ENCODE peak calls at places on chromosomes 6 and 20, in ten cellular contexts. One of them, this sample, is unnamed.

GRCh38 chr6:142763205-142763604 is 181.8 kb downstream of the HIVEP2 start:
- DNase-seq in mesothelial cell of epicardium: no peak
- DNase-seq in AG09319: no peak
- DNase-seq in GM20000: no peak
- DNase-seq in A549: no peak
- DNase-seq in fibroblast of pulmonary artery: peak
- DNase-seq in IMR-90: peak
- DNase-seq in ovary: no peak
- DNase-seq in BJ: no peak
- DNase-seq in brain microvascular endothelial cell: no peak
- DNase-seq in this sample: no peak

GRCh38 chr20:54525906-54526596 is 50.7 kb downstream of the DOK5 start:
- DNase-seq in mesothelial cell of epicardium: no peak
- DNase-seq in AG09319: no peak
- DNase-seq in GM20000: no peak
- DNase-seq in A549: no peak
- DNase-seq in fibroblast of pulmonary artery: peak
- DNase-seq in IMR-90: no peak
- DNase-seq in ovary: no peak
- DNase-seq in BJ: no peak
- DNase-seq in brain microvascular endothelial cell: no peak
- DNase-seq in this sample: no peak

GRCh38 chr6:154356690-154357089 is at the start of gene IPCEF1:
- DNase-seq in mesothelial cell of epicardium: no peak
- DNase-seq in AG09319: no peak
- DNase-seq in GM20000: no peak
- DNase-seq in A549: no peak
- DNase-seq in fibroblast of pulmonary artery: no peak
- DNase-seq in IMR-90: no peak
- DNase-seq in ovary: no peak
- DNase-seq in BJ: no peak
- DNase-seq in brain microvascular endothelial cell: no peak
- DNase-seq in this sample: no peak

GRCh38 chr6:45432944-45433343 is 55.2 kb upstream of the SUPT3H start:
- DNase-seq in mesothelial cell of epicardium: no peak
- DNase-seq in AG09319: no peak
- DNase-seq in GM20000: no peak
- DNase-seq in A549: no peak
- DNase-seq in fibroblast of pulmonary artery: peak
- DNase-seq in IMR-90: peak
- DNase-seq in ovary: no peak
- DNase-seq in BJ: no peak
- DNase-seq in brain microvascular endothelial cell: no peak
- DNase-seq in this sample: no peak

GRCh38 chr6:151885234-151885633 is 77.8 kb downstream of the ESR1 start:
- DNase-seq in mesothelial cell of epicardium: no peak
- DNase-seq in AG09319: no peak
- DNase-seq in GM20000: no peak
- DNase-seq in A549: no peak
- DNase-seq in fibroblast of pulmonary artery: no peak
- DNase-seq in IMR-90: no peak
- DNase-seq in ovary: no peak
- DNase-seq in BJ: no peak
- DNase-seq in brain microvascular endothelial cell: no peak
- DNase-seq in this sample: no peak

GRCh38 chr6:148430897-148431296 is 88.3 kb downstream of the SASH1 start:
- DNase-seq in mesothelial cell of epicardium: no peak
- DNase-seq in AG09319: no peak
- DNase-seq in GM20000: no peak
- DNase-seq in A549: no peak
- DNase-seq in fibroblast of pulmonary artery: no peak
- DNase-seq in IMR-90: no peak
- DNase-seq in ovary: no peak
- DNase-seq in BJ: no peak
- DNase-seq in brain microvascular endothelial cell: no peak
- DNase-seq in this sample: no peak

GRCh38 chr6:139891471-139891870 is 517.0 kb upstream of the CITED2 start:
- DNase-seq in mesothelial cell of epicardium: no peak
- DNase-seq in AG09319: no peak
- DNase-seq in GM20000: no peak
- DNase-seq in A549: no peak
- DNase-seq in fibroblast of pulmonary artery: no peak
- DNase-seq in IMR-90: peak
- DNase-seq in ovary: no peak
- DNase-seq in BJ: no peak
- DNase-seq in brain microvascular endothelial cell: peak
- DNase-seq in this sample: no peak

GRCh38 chr20:62320581-62321354 is 18.0 kb downstream of the ADRM1 start:
- DNase-seq in mesothelial cell of epicardium: no peak
- DNase-seq in AG09319: no peak
- DNase-seq in GM20000: no peak
- DNase-seq in A549: peak
- DNase-seq in fibroblast of pulmonary artery: no peak
- DNase-seq in IMR-90: no peak
- DNase-seq in ovary: no peak
- DNase-seq in BJ: no peak
- DNase-seq in brain microvascular endothelial cell: no peak
- DNase-seq in this sample: no peak

GRCh38 chr6:73043446-73043845 is 181.8 kb downstream of the KHDC1L start:
- DNase-seq in mesothelial cell of epicardium: no peak
- DNase-seq in AG09319: no peak
- DNase-seq in GM20000: no peak
- DNase-seq in A549: no peak
- DNase-seq in fibroblast of pulmonary artery: no peak
- DNase-seq in IMR-90: no peak
- DNase-seq in ovary: no peak
- DNase-seq in BJ: no peak
- DNase-seq in brain microvascular endothelial cell: no peak
- DNase-seq in this sample: no peak

GRCh38 chr6:73049971-73050594 is 175.2 kb downstream of the KHDC1L start:
- DNase-seq in mesothelial cell of epicardium: no peak
- DNase-seq in AG09319: no peak
- DNase-seq in GM20000: no peak
- DNase-seq in A549: no peak
- DNase-seq in fibroblast of pulmonary artery: no peak
- DNase-seq in IMR-90: no peak
- DNase-seq in ovary: no peak
- DNase-seq in BJ: no peak
- DNase-seq in brain microvascular endothelial cell: no peak
- DNase-seq in this sample: no peak

GRCh38 chr6:73042892-73043291 is 182.4 kb downstream of the KHDC1L start:
- DNase-seq in mesothelial cell of epicardium: no peak
- DNase-seq in AG09319: no peak
- DNase-seq in GM20000: no peak
- DNase-seq in A549: no peak
- DNase-seq in fibroblast of pulmonary artery: peak
- DNase-seq in IMR-90: no peak
- DNase-seq in ovary: no peak
- DNase-seq in BJ: no peak
- DNase-seq in brain microvascular endothelial cell: no peak
- DNase-seq in this sample: no peak

GRCh38 chr6:73047801-73048200 is 177.5 kb downstream of the KHDC1L start:
- DNase-seq in mesothelial cell of epicardium: no peak
- DNase-seq in AG09319: no peak
- DNase-seq in GM20000: no peak
- DNase-seq in A549: no peak
- DNase-seq in fibroblast of pulmonary artery: no peak
- DNase-seq in IMR-90: no peak
- DNase-seq in ovary: no peak
- DNase-seq in BJ: no peak
- DNase-seq in brain microvascular endothelial cell: no peak
- DNase-seq in this sample: no peak

DNA sequence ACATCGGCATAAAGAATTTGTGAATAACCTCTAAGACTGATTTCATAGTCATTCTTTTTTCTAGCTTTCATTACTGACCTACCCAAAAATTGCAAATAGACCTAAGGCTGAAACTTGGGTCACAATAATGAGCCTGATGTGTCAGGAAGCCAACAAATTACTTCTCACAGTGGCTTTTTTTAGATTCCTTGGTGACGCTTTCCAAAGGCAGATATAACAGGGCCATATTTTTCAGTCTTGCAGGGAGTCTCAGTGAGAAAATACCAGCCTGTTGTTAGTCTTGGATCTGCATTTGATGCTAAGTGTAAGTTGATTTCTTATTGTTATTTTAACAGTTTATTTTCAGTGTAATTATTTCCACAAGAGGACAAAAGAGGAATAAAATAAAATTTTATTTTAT is 179.7 kb downstream of the KHDC1L start:
- DNase-seq in mesothelial cell of epicardium: no peak
- DNase-seq in AG09319: no peak
- DNase-seq in GM20000: no peak
- DNase-seq in A549: no peak
- DNase-seq in fibroblast of pulmonary artery: no peak
- DNase-seq in IMR-90: no peak
- DNase-seq in ovary: no peak
- DNase-seq in BJ: no peak
- DNase-seq in brain microvascular endothelial cell: no peak
- DNase-seq in this sample: no peak
- TF ChIP-seq CTCF in mesothelial cell of epicardium: no peak
- TF ChIP-seq CTCF in AG09319: no peak
- TF ChIP-seq CTCF in GM20000: no peak
- TF ChIP-seq CTCF in A549: no peak
- TF ChIP-seq CTCF in fibroblast of pulmonary artery: no peak
- TF ChIP-seq CTCF in IMR-90: no peak
- TF ChIP-seq CTCF in ovary: no peak
- TF ChIP-seq CTCF in BJ: no peak
- TF ChIP-seq CTCF in brain microvascular endothelial cell: no peak
- TF ChIP-seq CTCF in this sample: no peak

GRCh38 chr6:160261991-160262718 is 3.5 kb upstream of the SLC22A2 start:
- DNase-seq in mesothelial cell of epicardium: no peak
- DNase-seq in AG09319: no peak
- DNase-seq in GM20000: no peak
- DNase-seq in A549: peak
- DNase-seq in fibroblast of pulmonary artery: no peak
- DNase-seq in IMR-90: no peak
- DNase-seq in ovary: no peak
- DNase-seq in BJ: no peak
- DNase-seq in brain microvascular endothelial cell: no peak
- DNase-seq in this sample: no peak
- TF ChIP-seq CTCF in mesothelial cell of epicardium: no peak
- TF ChIP-seq CTCF in AG09319: no peak
- TF ChIP-seq CTCF in GM20000: no peak
- TF ChIP-seq CTCF in A549: no peak
- TF ChIP-seq CTCF in fibroblast of pulmonary artery: peak
- TF ChIP-seq CTCF in IMR-90: no peak
- TF ChIP-seq CTCF in ovary: no peak
- TF ChIP-seq CTCF in BJ: peak
- TF ChIP-seq CTCF in brain microvascular endothelial cell: no peak
- TF ChIP-seq CTCF in this sample: no peak

GRCh38 chr20:13322621-13323020 is 101.5 kb downstream of the ISM1 start:
- DNase-seq in mesothelial cell of epicardium: no peak
- DNase-seq in AG09319: no peak
- DNase-seq in GM20000: no peak
- DNase-seq in A549: no peak
- DNase-seq in fibroblast of pulmonary artery: no peak
- DNase-seq in IMR-90: no peak
- DNase-seq in ovary: no peak
- DNase-seq in BJ: no peak
- DNase-seq in brain microvascular endothelial cell: no peak
- DNase-seq in this sample: no peak

GRCh38 chr20:13325796-13326340 is 104.8 kb downstream of the ISM1 start:
- DNase-seq in mesothelial cell of epicardium: no peak
- DNase-seq in AG09319: no peak
- DNase-seq in GM20000: no peak
- DNase-seq in A549: no peak
- DNase-seq in fibroblast of pulmonary artery: no peak
- DNase-seq in IMR-90: no peak
- DNase-seq in ovary: no peak
- DNase-seq in BJ: no peak
- DNase-seq in brain microvascular endothelial cell: no peak
- DNase-seq in this sample: no peak

GRCh38 chr20:13321416-13321815 is 100.3 kb downstream of the ISM1 start:
- DNase-seq in mesothelial cell of epicardium: no peak
- DNase-seq in AG09319: no peak
- DNase-seq in GM20000: no peak
- DNase-seq in A549: no peak
- DNase-seq in fibroblast of pulmonary artery: no peak
- DNase-seq in IMR-90: no peak
- DNase-seq in ovary: no peak
- DNase-seq in BJ: no peak
- DNase-seq in brain microvascular endothelial cell: no peak
- DNase-seq in this sample: no peak

GRCh38 chr20:13322198-13322597 is 101.1 kb downstream of the ISM1 start:
- DNase-seq in mesothelial cell of epicardium: no peak
- DNase-seq in AG09319: no peak
- DNase-seq in GM20000: no peak
- DNase-seq in A549: no peak
- DNase-seq in fibroblast of pulmonary artery: no peak
- DNase-seq in IMR-90: no peak
- DNase-seq in ovary: no peak
- DNase-seq in BJ: no peak
- DNase-seq in brain microvascular endothelial cell: no peak
- DNase-seq in this sample: no peak

DNA sequence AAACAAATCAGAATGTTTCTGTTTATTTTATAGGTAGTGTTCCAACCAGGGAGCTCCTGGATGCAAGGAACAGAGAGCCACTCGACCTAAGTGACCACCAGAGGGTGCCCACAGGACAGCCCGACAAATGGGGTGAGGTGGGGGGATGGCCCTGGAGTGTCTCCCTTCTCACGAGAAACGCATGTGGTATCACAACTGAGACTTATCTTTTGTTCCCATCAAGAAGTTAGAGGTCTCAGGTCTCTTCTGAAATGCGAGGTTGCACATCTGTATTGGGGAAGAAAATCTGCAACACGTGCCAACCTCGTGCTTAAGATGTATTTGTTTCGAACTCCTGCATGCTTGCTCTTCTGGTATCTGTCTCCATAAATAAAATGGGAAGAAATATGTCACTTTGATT is 104.0 kb downstream of the ISM1 start:
- DNase-seq in mesothelial cell of epicardium: no peak
- DNase-seq in AG09319: no peak
- DNase-seq in GM20000: no peak
- DNase-seq in A549: peak
- DNase-seq in fibroblast of pulmonary artery: peak
- DNase-seq in IMR-90: peak
- DNase-seq in ovary: no peak
- DNase-seq in BJ: no peak
- DNase-seq in brain microvascular endothelial cell: peak
- DNase-seq in this sample: no peak
- TF ChIP-seq CTCF in mesothelial cell of epicardium: no peak
- TF ChIP-seq CTCF in AG09319: peak
- TF ChIP-seq CTCF in GM20000: peak
- TF ChIP-seq CTCF in A549: peak
- TF ChIP-seq CTCF in fibroblast of pulmonary artery: peak
- TF ChIP-seq CTCF in IMR-90: peak
- TF ChIP-seq CTCF in ovary: no peak
- TF ChIP-seq CTCF in BJ: peak
- TF ChIP-seq CTCF in brain microvascular endothelial cell: peak
- TF ChIP-seq CTCF in this sample: no peak

DNA sequence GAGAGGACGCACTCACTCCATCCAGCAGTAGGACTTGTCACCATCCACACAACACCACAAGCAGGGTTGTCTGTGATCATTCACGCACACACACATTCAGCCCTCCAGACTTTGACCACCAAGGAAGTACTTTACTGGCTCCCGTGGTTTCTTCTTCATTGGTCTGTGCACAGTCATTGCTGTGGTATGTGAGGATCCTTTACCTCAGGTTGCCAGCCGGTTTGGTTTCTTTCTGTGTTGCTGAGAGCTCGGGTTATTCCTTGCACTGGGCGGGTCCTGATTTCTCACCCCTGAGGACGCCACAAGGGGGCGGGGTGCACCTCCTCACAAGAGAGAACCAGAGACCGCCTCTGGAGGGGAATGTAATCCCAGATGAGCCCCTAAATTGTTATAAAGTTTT is 11.2 kb downstream of the SLC35A1 start:
- DNase-seq in mesothelial cell of epicardium: no peak
- DNase-seq in AG09319: no peak
- DNase-seq in GM20000: no peak
- DNase-seq in A549: peak
- DNase-seq in fibroblast of pulmonary artery: peak
- DNase-seq in IMR-90: peak
- DNase-seq in ovary: no peak
- DNase-seq in BJ: peak
- DNase-seq in brain microvascular endothelial cell: peak
- DNase-seq in this sample: no peak
- TF ChIP-seq CTCF in mesothelial cell of epicardium: no peak
- TF ChIP-seq CTCF in AG09319: no peak
- TF ChIP-seq CTCF in GM20000: no peak
- TF ChIP-seq CTCF in A549: no peak
- TF ChIP-seq CTCF in fibroblast of pulmonary artery: no peak
- TF ChIP-seq CTCF in IMR-90: no peak
- TF ChIP-seq CTCF in ovary: no peak
- TF ChIP-seq CTCF in BJ: peak
- TF ChIP-seq CTCF in brain microvascular endothelial cell: peak
- TF ChIP-seq CTCF in this sample: no peak

This sample was measured in activated B cell treated with CpG ODN at 0.5 μM for 24 hours.